ENCODE peak calls at places on chromosomes 11 and 22, in six cellular contexts. N, J, S, Z, A and D are unnamed samples. For H3K36me3, the result is how much of the 10 kb centered on the place peaks cover.

GRCh38 chr11:69912911-69913451 is 93.8 kb upstream of the FGF3 start:
- DNase-seq in A (no peak), S (no peak), Z (peak), N (no peak), J (peak), D (peak)

GRCh38 chr11:126891556-126892217 is 108.9 kb downstream of the KIRREL3 start:
- DNase-seq in S (no peak), N (no peak), J (no peak), A (no peak), Z (no peak), D (no peak)

GRCh38 chr11:130262424-130262823 is 52.3 kb downstream of the ZBTB44 start:
- DNase-seq in S (no peak), J (no peak), Z (no peak), A (no peak), N (no peak), D (no peak)

GRCh38 chr11:112610996-112611795 is 350.0 kb upstream of the NCAM1 start:
- DNase-seq in N (no peak), J (no peak), S (no peak), Z (no peak), A (no peak), D (no peak)

GRCh38 chr11:118200901-118201680 is 23.7 kb downstream of the JAML start:
- DNase-seq in N (no peak), A (no peak), S (no peak), J (no peak), Z (no peak), D (no peak)

GRCh38 chr11:109911488-109911887 is 181.7 kb upstream of the ZC3H12C start:
- DNase-seq in N (no peak), A (no peak), Z (no peak), J (no peak), S (no peak), D (no peak)

GRCh38 chr22:20065896-20066616 is 14.0 kb upstream of the DGCR8 start:
- DNase-seq in S (no peak), N (no peak), Z (peak), A (no peak), J (no peak), D (no peak)

GRCh38 chr11:59943996-59944395 is 5.8 kb downstream of the OOSP1 start:
- DNase-seq in S (no peak), N (no peak), Z (no peak), J (no peak), A (no peak), D (no peak)

GRCh38 chr11:2998073-2998850 is 6.1 kb upstream of the NAP1L4 start:
- DNase-seq in A (no peak), J (no peak), Z (no peak), N (no peak), S (no peak), D (peak)

GRCh38 chr22:35625763-35626162 is 8.6 kb upstream of the MB start:
- DNase-seq in N (no peak), Z (no peak), S (no peak), J (no peak), A (no peak), D (no peak)

GRCh38 chr11:2175659-2176058 is 4.0 kb upstream of the TH start:
- DNase-seq in N (peak), S (no peak), A (no peak), Z (no peak), J (no peak), D (no peak)

DNA sequence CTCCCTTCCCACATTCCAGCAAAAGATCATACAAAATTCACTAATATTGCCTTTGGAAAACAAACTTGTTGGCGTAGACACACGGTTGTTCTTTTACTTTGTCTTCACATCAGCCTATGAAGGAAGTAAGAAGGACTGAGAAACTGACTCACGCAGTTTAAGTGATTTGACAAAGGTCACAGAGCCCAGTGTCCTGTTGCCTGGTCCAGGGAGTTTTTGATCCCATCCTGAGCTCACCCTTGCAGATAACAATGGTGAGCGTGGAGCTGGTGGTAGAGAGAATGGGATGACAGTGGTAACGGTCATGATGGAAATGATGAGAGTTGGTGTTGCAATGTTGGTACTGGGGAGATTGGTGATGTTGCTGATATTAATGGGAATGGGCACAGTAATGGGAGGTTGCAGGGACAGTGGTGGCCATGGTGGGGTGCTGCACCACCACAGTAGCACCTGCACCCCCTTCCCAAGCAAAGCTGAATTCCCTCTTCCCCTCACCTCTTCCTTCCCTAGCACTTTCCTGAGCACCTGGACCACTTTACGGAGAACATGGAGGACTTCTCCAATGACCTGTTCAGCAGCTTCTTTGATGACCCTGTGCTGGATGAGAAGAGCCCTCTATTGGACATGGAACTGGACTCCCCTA is 22.1 kb downstream of the CREB3L1 start:
- DNase-seq in A (no peak), Z (no peak), S (no peak), N (no peak), J (no peak), D (no peak)
- H3K36me3 ChIP-seq in A (under half), Z (under half), S (under half), N (under half), J (under half), D (under half)

GRCh38 chr11:12677131-12677530 is 2.9 kb downstream of the TEAD1 start:
- DNase-seq in A (no peak), Z (no peak), J (no peak), N (no peak), S (no peak), D (no peak)

GRCh38 chr11:12678092-12678491 is 3.9 kb downstream of the TEAD1 start:
- DNase-seq in Z (no peak), N (no peak), J (no peak), A (no peak), S (no peak), D (no peak)

GRCh38 chr11:12680246-12680939 is 6.2 kb downstream of the TEAD1 start:
- DNase-seq in Z (no peak), J (peak), N (peak), A (peak), S (no peak), D (peak)

GRCh38 chr11:12679471-12679870 is 5.2 kb downstream of the TEAD1 start:
- DNase-seq in S (no peak), N (no peak), A (no peak), Z (no peak), J (no peak), D (no peak)

GRCh38 chr11:12678991-12679390 is 4.8 kb downstream of the TEAD1 start:
- DNase-seq in Z (no peak), J (no peak), A (no peak), S (no peak), N (no peak), D (no peak)
- H3K36me3 ChIP-seq in Z (under half), J (under half), A (under half), S (under half), N (under half), D (under half)

DNA sequence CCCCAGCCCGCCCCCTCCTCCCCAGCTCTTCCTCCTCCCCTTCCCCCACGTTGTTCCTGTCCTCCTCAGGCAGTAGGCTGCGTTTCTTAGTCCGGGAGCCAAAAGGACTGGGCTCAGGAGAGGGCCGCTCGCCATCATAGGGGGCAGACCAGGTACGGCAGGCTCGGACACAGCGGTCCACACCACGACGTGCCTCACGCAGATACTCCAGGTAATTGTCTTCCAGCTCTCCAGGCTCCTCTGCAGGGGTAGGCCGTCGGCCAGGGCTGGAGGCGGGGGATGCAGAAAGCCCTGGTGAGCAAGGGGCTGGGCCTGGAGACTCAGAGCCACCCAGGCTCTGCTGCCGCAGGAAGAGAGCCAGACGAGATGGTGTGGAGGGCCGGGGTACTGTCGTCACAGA is 12.4 kb downstream of the C11orf42 start:
- DNase-seq in A (no peak), S (no peak), J (no peak), Z (no peak), N (no peak), D (no peak)
- H3K36me3 ChIP-seq in A (half or more), S (under half), J (half or more), Z (half or more), N (under half), D (under half)

GRCh38 chr22:25876871-25877270 is 134.9 kb downstream of the MYO18B start:
- DNase-seq in A (no peak), J (no peak), S (no peak), Z (no peak), N (no peak), D (no peak)
- H3K36me3 ChIP-seq in A (under half), J (under half), S (under half), Z (under half), N (under half), D (under half)

GRCh38 chr22:45151503-45151902 is 12.2 kb upstream of the NUP50 start:
- DNase-seq in N (no peak), Z (no peak), A (no peak), S (no peak), J (no peak), D (no peak)
- H3K36me3 ChIP-seq in N (under half), Z (under half), A (under half), S (under half), J (under half), D (under half)

GRCh38 chr22:41147722-41148121 is 55.3 kb downstream of the EP300 start:
- DNase-seq in J (no peak), N (no peak), Z (no peak), S (no peak), A (no peak), D (no peak)

GRCh38 chr22:41146573-41146972 is 54.2 kb downstream of the EP300 start:
- DNase-seq in J (no peak), N (no peak), A (no peak), S (no peak), Z (no peak), D (no peak)
- H3K36me3 ChIP-seq in J (half or more), N (under half), A (half or more), S (half or more), Z (half or more), D (under half)

GRCh38 chr11:66232769-66233168 is 35.7 kb upstream of the RAB1B start:
- DNase-seq in S (no peak), N (no peak), Z (no peak), J (no peak), A (no peak), D (no peak)
- H3K36me3 ChIP-seq in S (under half), N (under half), Z (under half), J (half or more), A (half or more), D (under half)

DNA sequence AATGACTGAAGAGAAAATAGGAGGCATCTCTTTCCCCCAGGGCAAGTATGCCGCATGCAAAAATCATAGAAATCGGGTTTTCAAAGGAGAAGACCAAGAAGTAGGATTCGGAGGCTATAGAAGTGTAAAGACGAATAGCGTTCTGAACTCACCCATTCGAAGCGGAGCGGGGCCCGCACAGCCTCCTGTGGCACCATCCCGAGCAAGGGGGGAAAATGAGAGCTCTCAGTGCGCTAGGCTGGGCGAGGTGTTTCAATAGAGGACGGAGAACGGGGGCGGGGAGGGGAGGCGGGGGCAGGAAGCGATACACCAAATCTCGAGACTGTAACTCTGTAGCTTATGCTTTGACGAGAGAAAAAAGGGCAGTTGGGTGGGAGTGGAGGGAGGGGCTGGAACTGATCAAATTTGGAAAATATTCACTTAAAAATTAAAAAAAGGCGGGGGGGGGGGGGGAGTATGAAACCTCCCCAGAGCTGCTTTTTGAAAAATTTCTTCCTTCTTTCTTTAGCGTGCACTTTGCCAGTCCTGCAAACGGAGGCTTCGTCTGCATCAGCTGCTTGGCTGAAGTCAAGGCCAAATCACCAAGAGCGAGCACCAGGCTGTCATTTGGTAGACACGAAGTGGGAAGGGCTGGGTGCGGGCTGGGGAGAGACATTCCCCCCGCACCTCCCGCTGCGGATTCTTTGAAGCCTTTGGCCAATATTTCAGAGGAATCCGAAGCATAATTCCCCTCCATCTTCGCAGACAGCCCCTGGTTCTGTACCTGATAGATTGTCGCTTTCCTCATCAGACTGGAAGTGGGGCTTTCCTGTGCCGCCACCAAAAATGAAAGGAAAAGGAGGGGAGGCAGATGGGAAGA is 15.6 kb downstream of the BLID start:
- DNase-seq in S (no peak), Z (no peak), J (peak), N (no peak), A (no peak), D (peak)
- H3K36me3 ChIP-seq in S (under half), Z (under half), J (under half), N (under half), A (under half), D (under half)